ENCODE peak calls at places on chromosomes 3 and 15, in seven cellular contexts. One of them, this sample, is unnamed. For H3K9me3 and H3K4me1, the result is how much of the 10 kb centered on the place peaks cover.

GRCh38 chr15:63601026-63601726 is 4.0 kb downstream of the FBXL22 start:
- DNase-seq in mammary epithelial cell: no peak
- DNase-seq in CD4-positive, alpha-beta memory T cell: peak
- DNase-seq in ovary: no peak
- DNase-seq in adrenal gland: peak
- DNase-seq in GM23248: peak
- DNase-seq in PC-9: no peak
- DNase-seq in this sample: peak

GRCh38 chr3:157119369-157119951 is 40.5 kb downstream of the CCNL1 start:
- DNase-seq in PC-9: no peak
- DNase-seq in ovary: no peak
- DNase-seq in GM23248: no peak
- DNase-seq in adrenal gland: no peak
- DNase-seq in mammary epithelial cell: no peak
- DNase-seq in CD4-positive, alpha-beta memory T cell: peak
- DNase-seq in this sample: no peak

GRCh38 chr3:16987141-16987540 is 102.4 kb downstream of the PLCL2 start:
- DNase-seq in PC-9: no peak
- DNase-seq in adrenal gland: no peak
- DNase-seq in ovary: no peak
- DNase-seq in GM23248: no peak
- DNase-seq in CD4-positive, alpha-beta memory T cell: no peak
- DNase-seq in mammary epithelial cell: no peak
- DNase-seq in this sample: no peak

GRCh38 chr3:56977561-56977889 is 82.9 kb upstream of the SPATA12 start:
- DNase-seq in CD4-positive, alpha-beta memory T cell: no peak
- DNase-seq in mammary epithelial cell: no peak
- DNase-seq in ovary: no peak
- DNase-seq in PC-9: no peak
- DNase-seq in GM23248: no peak
- DNase-seq in adrenal gland: no peak
- DNase-seq in this sample: no peak

GRCh38 chr3:43287514-43287913 is 1.2 kb downstream of the SNRK start:
- DNase-seq in GM23248: peak
- DNase-seq in CD4-positive, alpha-beta memory T cell: no peak
- DNase-seq in ovary: no peak
- DNase-seq in mammary epithelial cell: no peak
- DNase-seq in adrenal gland: no peak
- DNase-seq in PC-9: no peak
- DNase-seq in this sample: peak

GRCh38 chr3:134473868-134474546 is 11.8 kb downstream of the ANAPC13 start:
- DNase-seq in adrenal gland: peak
- DNase-seq in PC-9: peak
- DNase-seq in CD4-positive, alpha-beta memory T cell: peak
- DNase-seq in ovary: peak
- DNase-seq in GM23248: peak
- DNase-seq in mammary epithelial cell: peak
- DNase-seq in this sample: peak

GRCh38 chr3:154886437-154886836 is 193.7 kb upstream of the MME start:
- DNase-seq in adrenal gland: no peak
- DNase-seq in PC-9: no peak
- DNase-seq in ovary: no peak
- DNase-seq in CD4-positive, alpha-beta memory T cell: no peak
- DNase-seq in mammary epithelial cell: peak
- DNase-seq in GM23248: peak
- DNase-seq in this sample: no peak

GRCh38 chr3:9497821-9498565 is 55.6 kb downstream of the LHFPL4 start:
- DNase-seq in CD4-positive, alpha-beta memory T cell: no peak
- DNase-seq in adrenal gland: no peak
- DNase-seq in ovary: no peak
- DNase-seq in mammary epithelial cell: peak
- DNase-seq in GM23248: peak
- DNase-seq in PC-9: peak
- DNase-seq in this sample: no peak

GRCh38 chr3:25532763-25533162 is 104.7 kb downstream of the RARB start:
- DNase-seq in adrenal gland: no peak
- DNase-seq in CD4-positive, alpha-beta memory T cell: no peak
- DNase-seq in PC-9: no peak
- DNase-seq in ovary: no peak
- DNase-seq in mammary epithelial cell: no peak
- DNase-seq in GM23248: no peak
- DNase-seq in this sample: peak

GRCh38 chr3:112512320-112512719 is 13.0 kb upstream of the BTLA start:
- DNase-seq in ovary: no peak
- DNase-seq in PC-9: no peak
- DNase-seq in adrenal gland: no peak
- DNase-seq in mammary epithelial cell: no peak
- DNase-seq in CD4-positive, alpha-beta memory T cell: no peak
- DNase-seq in GM23248: no peak
- DNase-seq in this sample: no peak

GRCh38 chr3:128787256-128788253 is 61.6 kb downstream of the RAB7A start:
- DNase-seq in adrenal gland: no peak
- DNase-seq in CD4-positive, alpha-beta memory T cell: peak
- DNase-seq in GM23248: peak
- DNase-seq in PC-9: peak
- DNase-seq in mammary epithelial cell: peak
- DNase-seq in ovary: no peak
- DNase-seq in this sample: peak

GRCh38 chr3:31958721-31959152 is 22.3 kb downstream of the OSBPL10 start:
- DNase-seq in ovary: no peak
- DNase-seq in adrenal gland: no peak
- DNase-seq in mammary epithelial cell: no peak
- DNase-seq in CD4-positive, alpha-beta memory T cell: no peak
- DNase-seq in PC-9: no peak
- DNase-seq in GM23248: no peak
- DNase-seq in this sample: no peak

GRCh38 chr15:86849563-86849962 is 769.9 kb downstream of the AGBL1 start:
- DNase-seq in adrenal gland: no peak
- DNase-seq in PC-9: no peak
- DNase-seq in ovary: no peak
- DNase-seq in mammary epithelial cell: no peak
- DNase-seq in GM23248: no peak
- DNase-seq in CD4-positive, alpha-beta memory T cell: no peak
- DNase-seq in this sample: no peak

GRCh38 chr3:187257471-187257870 is 34.1 kb downstream of the MASP1 start:
- DNase-seq in GM23248: no peak
- DNase-seq in adrenal gland: no peak
- DNase-seq in ovary: no peak
- DNase-seq in mammary epithelial cell: no peak
- DNase-seq in PC-9: no peak
- DNase-seq in CD4-positive, alpha-beta memory T cell: no peak
- DNase-seq in this sample: no peak

GRCh38 chr3:20062996-20063395 is 22.8 kb downstream of the KAT2B start:
- DNase-seq in adrenal gland: no peak
- DNase-seq in PC-9: no peak
- DNase-seq in CD4-positive, alpha-beta memory T cell: no peak
- DNase-seq in ovary: no peak
- DNase-seq in GM23248: no peak
- DNase-seq in mammary epithelial cell: no peak
- DNase-seq in this sample: no peak

GRCh38 chr3:143895805-143896204 is 47.5 kb upstream of the SLC9A9 start:
- DNase-seq in PC-9: no peak
- DNase-seq in adrenal gland: no peak
- DNase-seq in GM23248: peak
- DNase-seq in mammary epithelial cell: no peak
- DNase-seq in CD4-positive, alpha-beta memory T cell: no peak
- DNase-seq in ovary: no peak
- DNase-seq in this sample: peak

GRCh38 chr15:46088486-46089437 is 453.9 kb downstream of the SQOR start:
- DNase-seq in mammary epithelial cell: no peak
- DNase-seq in GM23248: peak
- DNase-seq in PC-9: no peak
- DNase-seq in ovary: no peak
- DNase-seq in adrenal gland: no peak
- DNase-seq in CD4-positive, alpha-beta memory T cell: no peak
- DNase-seq in this sample: no peak

GRCh38 chr3:30156586-30157498 is 449.6 kb upstream of the TGFBR2 start:
- DNase-seq in ovary: no peak
- DNase-seq in PC-9: no peak
- DNase-seq in GM23248: peak
- DNase-seq in CD4-positive, alpha-beta memory T cell: no peak
- DNase-seq in adrenal gland: no peak
- DNase-seq in mammary epithelial cell: peak
- DNase-seq in this sample: no peak

GRCh38 chr3:65193531-65193930 is 505.7 kb upstream of the ADAMTS9 start:
- DNase-seq in CD4-positive, alpha-beta memory T cell: no peak
- DNase-seq in adrenal gland: no peak
- DNase-seq in ovary: no peak
- DNase-seq in mammary epithelial cell: no peak
- DNase-seq in GM23248: no peak
- DNase-seq in PC-9: no peak
- DNase-seq in this sample: no peak
- H3K9me3 ChIP-seq in CD4-positive, alpha-beta memory T cell: under half
- H3K9me3 ChIP-seq in adrenal gland: under half
- H3K9me3 ChIP-seq in ovary: under half
- H3K9me3 ChIP-seq in mammary epithelial cell: under half
- H3K9me3 ChIP-seq in GM23248: under half
- H3K9me3 ChIP-seq in PC-9: under half
- H3K9me3 ChIP-seq in this sample: under half

GRCh38 chr15:81259791-81260190 is 63.1 kb downstream of the IL16 start:
- DNase-seq in adrenal gland: no peak
- DNase-seq in CD4-positive, alpha-beta memory T cell: no peak
- DNase-seq in PC-9: no peak
- DNase-seq in mammary epithelial cell: no peak
- DNase-seq in ovary: no peak
- DNase-seq in GM23248: no peak
- DNase-seq in this sample: no peak

GRCh38 chr15:81261172-81261808 is 62.7 kb downstream of the STARD5 start:
- DNase-seq in mammary epithelial cell: no peak
- DNase-seq in adrenal gland: no peak
- DNase-seq in CD4-positive, alpha-beta memory T cell: no peak
- DNase-seq in GM23248: no peak
- DNase-seq in ovary: no peak
- DNase-seq in PC-9: no peak
- DNase-seq in this sample: no peak

GRCh38 chr15:81256916-81257315 is 60.2 kb downstream of the IL16 start:
- DNase-seq in mammary epithelial cell: peak
- DNase-seq in ovary: no peak
- DNase-seq in PC-9: no peak
- DNase-seq in adrenal gland: no peak
- DNase-seq in CD4-positive, alpha-beta memory T cell: no peak
- DNase-seq in GM23248: peak
- DNase-seq in this sample: no peak

GRCh38 chr15:81257435-81257834 is 60.8 kb downstream of the IL16 start:
- DNase-seq in mammary epithelial cell: no peak
- DNase-seq in CD4-positive, alpha-beta memory T cell: no peak
- DNase-seq in GM23248: no peak
- DNase-seq in PC-9: no peak
- DNase-seq in ovary: no peak
- DNase-seq in adrenal gland: no peak
- DNase-seq in this sample: no peak

GRCh38 chr15:81258455-81258854 is 61.8 kb downstream of the IL16 start:
- DNase-seq in adrenal gland: no peak
- DNase-seq in GM23248: no peak
- DNase-seq in mammary epithelial cell: no peak
- DNase-seq in CD4-positive, alpha-beta memory T cell: no peak
- DNase-seq in ovary: no peak
- DNase-seq in PC-9: no peak
- DNase-seq in this sample: no peak
- H3K27ac ChIP-seq in adrenal gland: no peak
- H3K27ac ChIP-seq in GM23248: no peak
- H3K27ac ChIP-seq in mammary epithelial cell: no peak
- H3K27ac ChIP-seq in CD4-positive, alpha-beta memory T cell: no peak
- H3K27ac ChIP-seq in ovary: no peak
- H3K27ac ChIP-seq in PC-9: no peak
- H3K27ac ChIP-seq in this sample: no peak

DNA sequence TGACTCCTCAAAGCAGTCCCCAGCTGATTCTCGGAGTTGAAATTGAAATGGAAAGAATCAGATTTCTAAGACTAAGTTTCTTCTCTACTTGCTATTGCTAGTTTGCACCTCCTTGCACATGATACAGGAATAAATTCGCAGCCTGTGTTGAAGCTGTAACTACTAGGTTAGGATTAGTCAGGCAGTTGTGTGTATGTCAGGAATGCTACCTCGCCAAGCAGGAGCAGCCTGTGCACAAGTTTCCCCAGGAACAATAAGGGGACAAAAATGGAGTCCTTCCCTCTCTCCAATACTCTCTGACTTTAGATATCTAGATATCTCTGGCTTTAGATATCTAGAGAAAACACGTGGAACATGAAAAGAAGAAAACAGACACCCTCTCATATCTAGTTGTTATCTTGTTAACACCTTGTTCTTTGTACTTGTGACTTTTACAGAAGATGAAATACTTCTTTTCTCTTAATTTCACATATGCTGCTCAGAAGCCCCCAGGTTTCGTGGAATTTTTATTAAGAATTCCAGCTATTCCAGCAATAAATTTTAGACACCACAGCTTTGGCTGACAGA is 56.2 kb upstream of the CMSS1 start:
- DNase-seq in adrenal gland: no peak
- DNase-seq in ovary: no peak
- DNase-seq in CD4-positive, alpha-beta memory T cell: no peak
- DNase-seq in GM23248: no peak
- DNase-seq in mammary epithelial cell: no peak
- DNase-seq in PC-9: no peak
- DNase-seq in this sample: no peak
- H3K4me1 ChIP-seq in adrenal gland: under half
- H3K4me1 ChIP-seq in ovary: under half
- H3K4me1 ChIP-seq in CD4-positive, alpha-beta memory T cell: under half
- H3K4me1 ChIP-seq in GM23248: under half
- H3K4me1 ChIP-seq in mammary epithelial cell: under half
- H3K4me1 ChIP-seq in PC-9: under half
- H3K4me1 ChIP-seq in this sample: under half

GRCh38 chr3:176769547-176770190 is 427.6 kb downstream of the TBL1XR1 start:
- DNase-seq in PC-9: no peak
- DNase-seq in adrenal gland: no peak
- DNase-seq in CD4-positive, alpha-beta memory T cell: no peak
- DNase-seq in ovary: no peak
- DNase-seq in mammary epithelial cell: no peak
- DNase-seq in GM23248: no peak
- DNase-seq in this sample: no peak
- H3K9me3 ChIP-seq in PC-9: under half
- H3K9me3 ChIP-seq in adrenal gland: under half
- H3K9me3 ChIP-seq in CD4-positive, alpha-beta memory T cell: under half
- H3K9me3 ChIP-seq in ovary: under half
- H3K9me3 ChIP-seq in mammary epithelial cell: under half
- H3K9me3 ChIP-seq in GM23248: under half
- H3K9me3 ChIP-seq in this sample: under half

DNA sequence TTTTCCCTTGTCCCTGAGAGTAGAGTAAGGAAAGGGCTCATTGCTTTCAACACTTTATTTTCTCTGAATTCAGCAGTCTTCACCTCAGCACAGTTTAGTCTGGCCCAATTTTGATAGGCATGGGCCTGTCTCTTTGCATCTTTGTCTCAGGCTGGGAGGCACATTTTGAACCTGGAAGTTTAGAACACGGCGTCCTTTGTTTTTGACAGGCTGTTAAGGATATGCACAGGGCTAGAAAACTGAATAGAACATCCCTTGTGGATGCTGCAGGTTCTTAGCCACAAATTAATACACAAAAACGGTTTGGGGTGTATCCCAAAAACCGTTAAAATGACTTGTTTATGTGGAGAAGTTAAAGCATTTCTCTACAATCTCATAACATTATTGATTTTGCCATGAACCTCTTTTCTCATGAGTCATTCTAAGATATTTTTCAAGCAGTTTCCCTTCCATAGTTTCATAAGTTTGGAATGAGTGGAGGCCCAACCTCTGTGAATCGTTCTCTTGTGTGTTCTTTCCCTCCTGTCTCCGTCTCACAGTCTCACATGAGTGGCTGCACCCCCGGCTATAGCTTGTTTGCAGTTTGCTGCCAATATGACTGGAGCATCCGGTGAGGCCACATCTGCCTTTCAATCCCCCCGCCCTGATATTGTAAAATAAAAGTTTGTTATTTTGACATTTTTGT is 192.9 kb upstream of the EIF1B start:
- DNase-seq in CD4-positive, alpha-beta memory T cell: no peak
- DNase-seq in mammary epithelial cell: peak
- DNase-seq in GM23248: peak
- DNase-seq in PC-9: no peak
- DNase-seq in adrenal gland: no peak
- DNase-seq in ovary: no peak
- DNase-seq in this sample: no peak
- H3K27ac ChIP-seq in CD4-positive, alpha-beta memory T cell: no peak
- H3K27ac ChIP-seq in mammary epithelial cell: peak
- H3K27ac ChIP-seq in GM23248: peak
- H3K27ac ChIP-seq in PC-9: no peak
- H3K27ac ChIP-seq in adrenal gland: no peak
- H3K27ac ChIP-seq in ovary: no peak
- H3K27ac ChIP-seq in this sample: no peak